ENCODE peak calls at places on chromosomes 5 and 9, in eight cellular contexts. J, W, V, Y, D, P, T and F are unnamed samples.

GRCh38 chr9:123322771-123323481 is 33.1 kb upstream of the CRB2 start:
- DNase-seq in T (peak; percentile 49), J (no peak), V (no peak), P (no peak), Y (peak; percentile 89), D (no peak), W (peak; percentile 69), F (peak; percentile 48)

GRCh38 chr5:111859031-111859430 is 102.0 kb upstream of the NREP start:
- DNase-seq in T (no peak), Y (no peak), D (no peak), V (no peak), P (no peak), J (peak; percentile 73), W (no peak), F (no peak)

GRCh38 chr9:34376596-34377401 is at the start of gene MYORG:
- DNase-seq in W (peak; percentile 100), Y (peak; percentile 99), T (peak; percentile 99), V (peak; percentile 99), J (peak; percentile 87), D (peak; percentile 93), P (peak; percentile 99), F (peak; percentile 99)

GRCh38 chr5:134550271-134551214 is 25.1 kb downstream of the JADE2 start:
- DNase-seq in W (no peak), V (no peak), T (no peak), J (no peak), D (no peak), P (no peak), Y (no peak), F (no peak)

GRCh38 chr5:154519375-154519774 is 41.3 kb upstream of the HAND1 start:
- DNase-seq in Y (no peak), J (peak; percentile 12), D (peak; percentile 86), V (no peak), T (no peak), W (peak; percentile 48), P (no peak), F (no peak)

GRCh38 chr5:171913987-171914273 is 92.5 kb downstream of the FBXW11 start:
- DNase-seq in T (no peak), D (no peak), V (no peak), W (no peak), Y (no peak), P (no peak), J (no peak), F (no peak)

GRCh38 chr9:137575382-137575724 is 3.4 kb downstream of the DPH7 start:
- DNase-seq in T (no peak), W (no peak), J (no peak), V (no peak), Y (peak; percentile 23), D (no peak), P (no peak), F (peak; percentile 73)

GRCh38 chr9:17229945-17230560 is 95.2 kb downstream of the CNTLN start:
- DNase-seq in J (no peak), D (peak; percentile 3), W (no peak), P (peak; percentile 7), Y (no peak), V (no peak), T (no peak), F (no peak)

GRCh38 chr9:136928591-136928990 is 15.9 kb downstream of the FBXW5 start:
- DNase-seq in T (no peak), P (no peak), Y (no peak), D (no peak), J (no peak), W (no peak), V (peak; percentile 66), F (no peak)

GRCh38 chr5:153891394-153891793 is 147.3 kb downstream of the FAM114A2 start:
- DNase-seq in V (no peak), P (no peak), D (no peak), Y (no peak), T (no peak), J (no peak), W (no peak), F (no peak)

GRCh38 chr9:36941441-36941840 is 92.6 kb downstream of the PAX5 start:
- DNase-seq in T (no peak), Y (no peak), P (no peak), V (no peak), W (peak; percentile 29), J (no peak), D (no peak), F (no peak)

GRCh38 chr9:37827483-37828165 is 27.0 kb downstream of the DCAF10 start:
- DNase-seq in V (no peak), W (no peak), J (no peak), Y (no peak), T (no peak), D (no peak), P (no peak), F (no peak)

GRCh38 chr9:130008577-130008976 is 34.4 kb downstream of the FNBP1 start:
- DNase-seq in P (no peak), W (no peak), V (no peak), J (no peak), T (no peak), Y (no peak), D (no peak), F (no peak)

DNA sequence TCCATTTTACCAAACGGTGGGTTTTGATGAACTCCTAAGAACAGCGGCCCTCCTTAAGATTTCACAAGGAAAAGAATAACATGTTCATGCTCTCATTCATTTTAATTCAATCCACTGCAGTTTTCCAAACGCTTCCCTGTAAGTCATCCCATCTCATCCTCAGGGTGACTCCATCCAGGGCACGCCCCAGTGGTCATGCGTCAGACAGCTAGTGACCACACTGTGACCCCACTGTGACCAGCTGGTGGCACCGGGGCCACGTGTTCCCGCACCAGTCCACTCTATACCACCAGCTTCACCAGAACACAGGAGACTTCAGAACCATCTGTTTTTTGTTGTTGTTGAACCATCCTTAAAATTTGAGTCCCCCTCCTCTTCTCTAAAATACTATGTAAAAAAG is 14.3 kb downstream of the ATPSCKMT start:
- DNase-seq in Y (no peak), W (no peak), V (no peak), P (no peak), T (no peak), J (no peak), D (peak; percentile 48), F (no peak)
- TF ChIP-seq CTCF in Y (no peak), W (no peak), V (no peak), P (no peak), T (no peak), J (no peak), D (no peak), F (no peak)

GRCh38 chr5:1052076-1052475 is 43.5 kb downstream of the NKD2 start:
- DNase-seq in D (no peak), J (no peak), V (no peak), W (no peak), P (peak; percentile 0), Y (no peak), T (no peak), F (no peak)

GRCh38 chr5:1053391-1054017 is 44.9 kb downstream of the NKD2 start:
- DNase-seq in V (no peak), J (no peak), T (peak; percentile 24), P (peak; percentile 0), D (no peak), W (no peak), Y (no peak), F (no peak)

GRCh38 chr5:1051366-1051720 is 42.7 kb downstream of the NKD2 start:
- DNase-seq in J (no peak), Y (no peak), W (no peak), D (no peak), P (peak; percentile 0), V (no peak), T (no peak), F (no peak)

GRCh38 chr5:1054018-1054798 is 45.6 kb downstream of the NKD2 start:
- DNase-seq in T (no peak), W (no peak), Y (no peak), D (no peak), J (no peak), V (no peak), P (peak; percentile 8), F (no peak)

DNA sequence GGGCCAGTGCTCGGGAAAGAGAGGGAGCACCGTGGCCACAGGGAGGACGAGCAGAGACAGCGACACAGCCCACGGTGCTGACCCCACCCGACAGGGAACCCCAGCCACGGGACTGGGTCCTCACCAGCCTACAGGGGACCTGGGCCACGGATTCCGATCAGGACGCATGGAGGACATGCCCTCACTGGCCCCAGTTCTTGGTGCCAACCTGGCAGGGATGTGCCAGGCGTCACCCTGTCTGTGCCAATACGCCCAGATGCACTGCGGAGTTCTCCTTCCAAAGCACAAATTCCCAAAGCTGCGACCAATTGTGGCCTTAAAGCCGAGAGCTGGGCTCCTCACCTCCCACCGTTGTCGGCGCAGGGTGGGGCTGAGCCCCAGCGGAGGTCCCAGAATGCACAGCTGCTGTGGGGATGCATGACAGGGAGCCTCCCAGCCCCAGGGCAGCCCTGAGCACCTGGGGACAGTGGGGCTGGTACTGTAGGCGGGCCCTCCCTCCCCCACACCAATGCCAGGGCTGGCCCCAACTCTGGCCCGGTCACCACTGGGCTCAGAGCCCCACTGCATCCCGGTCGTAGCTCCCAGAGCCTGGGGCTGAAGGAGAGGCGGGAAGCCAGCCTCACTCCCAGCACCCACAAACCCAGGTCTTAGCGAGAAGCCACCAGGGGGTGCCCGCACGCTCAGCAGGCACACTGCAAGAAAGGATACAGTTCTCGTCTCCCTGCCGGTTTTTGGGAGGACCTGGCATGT is 44.2 kb downstream of the NKD2 start:
- DNase-seq in V (no peak), W (no peak), T (no peak), J (no peak), Y (no peak), P (peak; percentile 1), D (no peak), F (no peak)
- TF ChIP-seq CTCF in V (no peak), W (no peak), T (no peak), J (no peak), Y (no peak), P (peak; percentile 30), D (peak; percentile 9), F (no peak)

DNA sequence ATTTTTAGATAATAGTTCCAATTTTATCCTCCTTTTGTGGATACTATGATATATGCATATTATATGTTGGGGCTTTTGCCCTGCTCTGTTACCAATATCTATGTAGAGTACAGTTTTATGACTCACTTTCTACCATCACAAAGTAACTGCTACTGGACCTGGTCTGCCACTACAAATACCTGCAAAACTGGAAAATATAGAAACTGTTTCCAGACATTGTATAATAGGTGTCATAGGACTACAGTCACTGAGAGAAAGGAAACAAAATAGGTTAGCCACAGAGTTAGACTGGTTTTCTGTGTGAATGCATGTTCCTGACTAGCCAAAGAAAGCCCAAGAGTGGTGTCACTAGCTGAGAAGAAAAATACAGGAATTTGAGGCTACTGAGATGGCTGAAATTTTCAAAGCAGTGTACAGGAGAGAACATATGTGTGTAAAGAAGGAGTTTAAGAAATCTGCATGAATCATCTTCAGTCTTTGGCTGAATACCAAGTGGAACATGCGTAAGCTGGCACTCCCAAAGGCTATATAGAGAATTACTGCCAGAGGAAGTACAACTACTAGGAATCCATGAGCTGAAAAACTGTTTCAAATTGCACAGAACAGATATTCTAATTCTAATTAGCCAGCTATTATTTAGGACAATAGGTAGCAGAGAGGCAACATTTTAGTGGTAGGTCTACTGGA is 29.0 kb upstream of the FAM174A start:
- DNase-seq in Y (no peak), P (no peak), V (no peak), W (no peak), J (peak; percentile 90), D (peak; percentile 95), T (no peak), F (no peak)
- TF ChIP-seq CTCF in Y (no peak), P (no peak), V (no peak), W (no peak), J (peak; percentile 29), D (no peak), T (no peak), F (no peak)

DNA sequence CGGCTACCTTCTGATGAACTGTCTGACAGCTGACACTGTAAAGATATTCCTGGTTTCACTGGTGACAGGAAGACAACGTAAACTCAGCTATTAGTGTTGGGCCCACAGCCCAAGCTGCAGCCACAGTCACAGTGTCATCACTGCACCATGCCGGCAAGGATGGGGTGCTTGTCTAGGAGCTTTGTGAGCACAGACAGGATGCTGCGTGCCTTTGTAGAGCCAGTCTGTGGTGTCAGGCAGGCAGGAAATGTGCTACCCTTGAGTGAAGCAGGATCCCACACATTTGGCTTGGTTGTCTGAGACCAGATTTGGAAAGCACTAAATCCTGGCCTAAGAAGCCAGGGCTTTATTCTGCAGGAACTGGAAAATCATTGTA is 121.6 kb upstream of the ADAMTS16 start:
- DNase-seq in V (no peak), W (no peak), T (no peak), Y (no peak), D (peak; percentile 3), P (no peak), J (no peak), F (no peak)
- TF ChIP-seq CTCF in V (no peak), W (no peak), T (no peak), Y (no peak), D (no peak), P (no peak), J (no peak), F (no peak)